ENCODE peak calls at places on chromosomes 6 and 20, in ten cellular contexts. One of them, this sample, is unnamed.

GRCh38 chr6:111764238-111765182 is 108.7 kb downstream of the FYN start:
- DNase-seq in tibial artery: no peak
- DNase-seq in GM23248: no peak
- DNase-seq in spleen: peak
- DNase-seq in heart right ventricle: no peak
- DNase-seq in H9: peak
- DNase-seq in naive thymus-derived CD4-positive, alpha-beta T cell: no peak
- DNase-seq in left ventricle myocardium inferior: no peak
- DNase-seq in CD4-positive, alpha-beta T cell: no peak
- DNase-seq in effector memory CD4-positive, alpha-beta T cell: peak
- DNase-seq in this sample: peak

GRCh38 chr6:120947111-120947510 is 387.2 kb downstream of the TBC1D32 start:
- DNase-seq in effector memory CD4-positive, alpha-beta T cell: no peak
- DNase-seq in tibial artery: no peak
- DNase-seq in GM23248: no peak
- DNase-seq in naive thymus-derived CD4-positive, alpha-beta T cell: no peak
- DNase-seq in CD4-positive, alpha-beta T cell: no peak
- DNase-seq in heart right ventricle: no peak
- DNase-seq in spleen: no peak
- DNase-seq in left ventricle myocardium inferior: no peak
- DNase-seq in H9: no peak
- DNase-seq in this sample: no peak

GRCh38 chr6:32355018-32355417 is 16.7 kb downstream of the TSBP1 start:
- DNase-seq in GM23248: no peak
- DNase-seq in spleen: no peak
- DNase-seq in CD4-positive, alpha-beta T cell: no peak
- DNase-seq in effector memory CD4-positive, alpha-beta T cell: no peak
- DNase-seq in tibial artery: no peak
- DNase-seq in heart right ventricle: no peak
- DNase-seq in naive thymus-derived CD4-positive, alpha-beta T cell: no peak
- DNase-seq in left ventricle myocardium inferior: no peak
- DNase-seq in H9: no peak
- DNase-seq in this sample: no peak

GRCh38 chr6:94956910-94957309 is 620.4 kb upstream of the MANEA start:
- DNase-seq in GM23248: no peak
- DNase-seq in spleen: no peak
- DNase-seq in H9: no peak
- DNase-seq in effector memory CD4-positive, alpha-beta T cell: no peak
- DNase-seq in CD4-positive, alpha-beta T cell: no peak
- DNase-seq in tibial artery: no peak
- DNase-seq in heart right ventricle: no peak
- DNase-seq in left ventricle myocardium inferior: no peak
- DNase-seq in naive thymus-derived CD4-positive, alpha-beta T cell: no peak
- DNase-seq in this sample: no peak

GRCh38 chr20:45061244-45061643 is 39.7 kb downstream of the KCNS1 start:
- DNase-seq in effector memory CD4-positive, alpha-beta T cell: no peak
- DNase-seq in tibial artery: no peak
- DNase-seq in CD4-positive, alpha-beta T cell: no peak
- DNase-seq in naive thymus-derived CD4-positive, alpha-beta T cell: no peak
- DNase-seq in heart right ventricle: no peak
- DNase-seq in H9: no peak
- DNase-seq in left ventricle myocardium inferior: no peak
- DNase-seq in spleen: no peak
- DNase-seq in GM23248: peak
- DNase-seq in this sample: no peak

GRCh38 chr20:32040142-32040953 is 11.7 kb upstream of the HCK start:
- DNase-seq in effector memory CD4-positive, alpha-beta T cell: no peak
- DNase-seq in naive thymus-derived CD4-positive, alpha-beta T cell: no peak
- DNase-seq in left ventricle myocardium inferior: peak
- DNase-seq in CD4-positive, alpha-beta T cell: no peak
- DNase-seq in GM23248: no peak
- DNase-seq in H9: no peak
- DNase-seq in heart right ventricle: peak
- DNase-seq in spleen: peak
- DNase-seq in tibial artery: peak
- DNase-seq in this sample: no peak

GRCh38 chr6:111758608-111759293 is 114.5 kb downstream of the FYN start:
- DNase-seq in effector memory CD4-positive, alpha-beta T cell: peak
- DNase-seq in GM23248: no peak
- DNase-seq in spleen: no peak
- DNase-seq in H9: no peak
- DNase-seq in left ventricle myocardium inferior: no peak
- DNase-seq in tibial artery: no peak
- DNase-seq in heart right ventricle: no peak
- DNase-seq in naive thymus-derived CD4-positive, alpha-beta T cell: peak
- DNase-seq in CD4-positive, alpha-beta T cell: no peak
- DNase-seq in this sample: peak

GRCh38 chr20:46333136-46333991 is 25.1 kb upstream of the CDH22 start:
- DNase-seq in spleen: no peak
- DNase-seq in left ventricle myocardium inferior: no peak
- DNase-seq in H9: no peak
- DNase-seq in CD4-positive, alpha-beta T cell: no peak
- DNase-seq in GM23248: no peak
- DNase-seq in heart right ventricle: peak
- DNase-seq in tibial artery: no peak
- DNase-seq in effector memory CD4-positive, alpha-beta T cell: no peak
- DNase-seq in naive thymus-derived CD4-positive, alpha-beta T cell: no peak
- DNase-seq in this sample: no peak

DNA sequence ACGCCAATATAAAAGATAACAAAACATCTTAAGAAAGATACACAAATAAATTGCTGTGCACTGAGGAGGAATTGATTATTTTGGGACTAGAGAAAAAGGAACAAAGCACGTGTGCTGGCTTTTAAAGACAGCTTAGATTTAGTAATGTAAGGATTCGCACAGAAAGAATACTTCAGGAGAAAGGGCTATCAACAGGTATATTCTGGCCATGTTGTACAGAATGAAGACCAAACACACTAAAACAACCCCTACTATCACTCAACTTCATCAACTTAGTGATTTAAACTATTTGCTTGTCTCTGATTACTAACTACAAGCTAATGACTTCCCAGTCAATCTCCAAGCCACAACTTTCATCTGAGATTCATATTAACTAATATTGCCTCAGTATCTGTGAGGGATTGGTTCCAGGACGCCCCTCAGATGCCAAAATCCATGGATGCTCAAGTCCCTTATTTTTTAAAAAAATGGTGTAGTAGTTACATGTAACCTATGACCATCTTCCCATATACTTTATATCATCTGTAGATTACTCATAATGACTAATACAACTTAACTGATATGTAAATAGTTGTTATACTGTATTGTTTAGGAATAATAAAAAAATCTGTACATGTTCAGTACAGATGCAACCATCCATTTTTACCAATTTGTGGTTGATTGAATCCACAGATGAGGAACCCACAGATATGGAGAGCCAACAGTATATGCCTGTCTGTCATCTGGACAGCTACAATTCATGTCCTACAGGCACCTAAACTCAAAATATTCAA is 4.5 kb downstream of the DEK start:
- DNase-seq in left ventricle myocardium inferior: no peak
- DNase-seq in tibial artery: no peak
- DNase-seq in GM23248: peak
- DNase-seq in CD4-positive, alpha-beta T cell: no peak
- DNase-seq in naive thymus-derived CD4-positive, alpha-beta T cell: no peak
- DNase-seq in spleen: no peak
- DNase-seq in effector memory CD4-positive, alpha-beta T cell: no peak
- DNase-seq in H9: no peak
- DNase-seq in heart right ventricle: no peak
- DNase-seq in this sample: no peak
- H3K27ac ChIP-seq in left ventricle myocardium inferior: no peak
- H3K27ac ChIP-seq in tibial artery: no peak
- H3K27ac ChIP-seq in GM23248: peak
- H3K27ac ChIP-seq in CD4-positive, alpha-beta T cell: no peak
- H3K27ac ChIP-seq in naive thymus-derived CD4-positive, alpha-beta T cell: no peak
- H3K27ac ChIP-seq in spleen: peak
- H3K27ac ChIP-seq in effector memory CD4-positive, alpha-beta T cell: no peak
- H3K27ac ChIP-seq in H9: no peak
- H3K27ac ChIP-seq in heart right ventricle: no peak
- H3K27ac ChIP-seq in this sample: no peak

GRCh38 chr20:59308493-59309201 is 8.2 kb downstream of the EDN3 start:
- DNase-seq in tibial artery: no peak
- DNase-seq in H9: no peak
- DNase-seq in naive thymus-derived CD4-positive, alpha-beta T cell: no peak
- DNase-seq in left ventricle myocardium inferior: no peak
- DNase-seq in GM23248: no peak
- DNase-seq in effector memory CD4-positive, alpha-beta T cell: no peak
- DNase-seq in CD4-positive, alpha-beta T cell: no peak
- DNase-seq in heart right ventricle: no peak
- DNase-seq in spleen: no peak
- DNase-seq in this sample: no peak

GRCh38 chr20:59307270-59307669 is 6.9 kb downstream of the EDN3 start:
- DNase-seq in naive thymus-derived CD4-positive, alpha-beta T cell: no peak
- DNase-seq in left ventricle myocardium inferior: no peak
- DNase-seq in GM23248: no peak
- DNase-seq in spleen: no peak
- DNase-seq in heart right ventricle: no peak
- DNase-seq in tibial artery: no peak
- DNase-seq in H9: no peak
- DNase-seq in CD4-positive, alpha-beta T cell: no peak
- DNase-seq in effector memory CD4-positive, alpha-beta T cell: no peak
- DNase-seq in this sample: no peak

GRCh38 chr20:59305898-59306640 is 5.7 kb downstream of the EDN3 start:
- DNase-seq in left ventricle myocardium inferior: no peak
- DNase-seq in CD4-positive, alpha-beta T cell: no peak
- DNase-seq in heart right ventricle: no peak
- DNase-seq in tibial artery: no peak
- DNase-seq in spleen: no peak
- DNase-seq in naive thymus-derived CD4-positive, alpha-beta T cell: no peak
- DNase-seq in effector memory CD4-positive, alpha-beta T cell: no peak
- DNase-seq in H9: no peak
- DNase-seq in GM23248: no peak
- DNase-seq in this sample: no peak

GRCh38 chr20:59314872-59315500 is 14.6 kb downstream of the EDN3 start:
- DNase-seq in H9: no peak
- DNase-seq in naive thymus-derived CD4-positive, alpha-beta T cell: no peak
- DNase-seq in left ventricle myocardium inferior: no peak
- DNase-seq in effector memory CD4-positive, alpha-beta T cell: no peak
- DNase-seq in CD4-positive, alpha-beta T cell: no peak
- DNase-seq in tibial artery: no peak
- DNase-seq in spleen: no peak
- DNase-seq in GM23248: no peak
- DNase-seq in heart right ventricle: no peak
- DNase-seq in this sample: no peak

GRCh38 chr20:59309218-59309617 is 8.8 kb downstream of the EDN3 start:
- DNase-seq in CD4-positive, alpha-beta T cell: no peak
- DNase-seq in GM23248: no peak
- DNase-seq in tibial artery: no peak
- DNase-seq in H9: no peak
- DNase-seq in spleen: no peak
- DNase-seq in effector memory CD4-positive, alpha-beta T cell: no peak
- DNase-seq in heart right ventricle: no peak
- DNase-seq in left ventricle myocardium inferior: no peak
- DNase-seq in naive thymus-derived CD4-positive, alpha-beta T cell: no peak
- DNase-seq in this sample: no peak
- H3K27ac ChIP-seq in CD4-positive, alpha-beta T cell: no peak
- H3K27ac ChIP-seq in GM23248: no peak
- H3K27ac ChIP-seq in tibial artery: no peak
- H3K27ac ChIP-seq in H9: no peak
- H3K27ac ChIP-seq in spleen: no peak
- H3K27ac ChIP-seq in effector memory CD4-positive, alpha-beta T cell: no peak
- H3K27ac ChIP-seq in heart right ventricle: no peak
- H3K27ac ChIP-seq in left ventricle myocardium inferior: no peak
- H3K27ac ChIP-seq in naive thymus-derived CD4-positive, alpha-beta T cell: no peak
- H3K27ac ChIP-seq in this sample: no peak

GRCh38 chr6:87793340-87793739 is 91.3 kb upstream of the AKIRIN2 start:
- DNase-seq in naive thymus-derived CD4-positive, alpha-beta T cell: no peak
- DNase-seq in H9: no peak
- DNase-seq in CD4-positive, alpha-beta T cell: no peak
- DNase-seq in GM23248: no peak
- DNase-seq in left ventricle myocardium inferior: no peak
- DNase-seq in tibial artery: no peak
- DNase-seq in heart right ventricle: no peak
- DNase-seq in effector memory CD4-positive, alpha-beta T cell: no peak
- DNase-seq in spleen: no peak
- DNase-seq in this sample: no peak

GRCh38 chr6:87791982-87792381 is 89.9 kb upstream of the AKIRIN2 start:
- DNase-seq in tibial artery: no peak
- DNase-seq in naive thymus-derived CD4-positive, alpha-beta T cell: no peak
- DNase-seq in spleen: no peak
- DNase-seq in heart right ventricle: no peak
- DNase-seq in GM23248: no peak
- DNase-seq in effector memory CD4-positive, alpha-beta T cell: no peak
- DNase-seq in left ventricle myocardium inferior: no peak
- DNase-seq in CD4-positive, alpha-beta T cell: no peak
- DNase-seq in H9: no peak
- DNase-seq in this sample: no peak

GRCh38 chr6:87791485-87791884 is 89.5 kb upstream of the AKIRIN2 start:
- DNase-seq in H9: no peak
- DNase-seq in naive thymus-derived CD4-positive, alpha-beta T cell: no peak
- DNase-seq in left ventricle myocardium inferior: no peak
- DNase-seq in CD4-positive, alpha-beta T cell: no peak
- DNase-seq in tibial artery: no peak
- DNase-seq in GM23248: no peak
- DNase-seq in effector memory CD4-positive, alpha-beta T cell: no peak
- DNase-seq in spleen: no peak
- DNase-seq in heart right ventricle: no peak
- DNase-seq in this sample: no peak

GRCh38 chr6:87798393-87799278 is 96.6 kb upstream of the AKIRIN2 start:
- DNase-seq in GM23248: no peak
- DNase-seq in heart right ventricle: no peak
- DNase-seq in CD4-positive, alpha-beta T cell: no peak
- DNase-seq in left ventricle myocardium inferior: no peak
- DNase-seq in tibial artery: no peak
- DNase-seq in naive thymus-derived CD4-positive, alpha-beta T cell: no peak
- DNase-seq in spleen: no peak
- DNase-seq in effector memory CD4-positive, alpha-beta T cell: no peak
- DNase-seq in H9: no peak
- DNase-seq in this sample: no peak

DNA sequence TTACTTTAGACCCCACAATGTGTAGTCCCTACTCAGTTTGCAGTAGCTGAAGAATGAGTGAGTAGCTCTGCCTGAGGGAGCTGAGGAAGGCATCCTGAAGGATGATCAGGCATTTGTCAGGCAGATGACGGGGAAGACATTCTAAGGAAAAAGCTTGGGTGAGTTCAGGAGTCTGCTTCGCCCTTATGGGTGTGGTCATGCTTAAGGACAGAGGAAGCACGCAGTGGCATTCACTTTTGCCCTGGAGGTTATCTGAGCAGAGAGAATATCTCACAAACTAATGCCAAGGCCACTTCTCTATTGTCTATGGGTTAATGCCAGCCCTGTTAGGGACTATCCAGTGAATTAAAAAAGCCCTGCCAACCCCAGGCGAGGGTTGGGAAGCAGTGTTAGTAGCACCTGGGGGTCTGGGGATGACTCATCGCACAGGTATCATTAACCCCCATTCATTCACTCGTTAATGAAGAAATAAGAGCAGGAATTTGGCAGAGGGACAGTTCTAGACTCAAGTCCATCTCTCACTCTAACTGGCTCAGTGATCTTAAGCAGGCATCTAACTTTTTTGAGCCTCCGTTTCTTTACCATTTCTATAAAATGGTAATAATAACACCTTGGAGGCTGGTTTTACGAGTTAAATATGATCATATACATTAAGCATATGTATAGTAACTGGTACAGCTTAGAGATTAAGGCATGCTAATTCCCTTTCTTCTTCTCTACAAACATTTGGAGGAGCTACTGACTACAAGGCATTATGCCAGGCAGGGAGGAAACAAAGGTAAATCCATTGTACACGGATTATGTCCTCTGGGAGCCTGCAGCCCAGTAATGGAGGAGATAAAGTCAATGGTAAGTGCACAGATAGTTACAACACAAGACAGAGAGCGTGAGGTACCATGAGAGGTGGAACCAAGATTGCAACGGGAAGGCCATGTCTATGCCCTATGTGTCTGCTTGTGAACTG is 93.2 kb upstream of the AKIRIN2 start:
- DNase-seq in effector memory CD4-positive, alpha-beta T cell: no peak
- DNase-seq in spleen: no peak
- DNase-seq in CD4-positive, alpha-beta T cell: no peak
- DNase-seq in tibial artery: no peak
- DNase-seq in naive thymus-derived CD4-positive, alpha-beta T cell: no peak
- DNase-seq in left ventricle myocardium inferior: no peak
- DNase-seq in heart right ventricle: no peak
- DNase-seq in GM23248: no peak
- DNase-seq in H9: no peak
- DNase-seq in this sample: no peak
- H3K27ac ChIP-seq in effector memory CD4-positive, alpha-beta T cell: no peak
- H3K27ac ChIP-seq in spleen: peak
- H3K27ac ChIP-seq in CD4-positive, alpha-beta T cell: no peak
- H3K27ac ChIP-seq in tibial artery: no peak
- H3K27ac ChIP-seq in naive thymus-derived CD4-positive, alpha-beta T cell: no peak
- H3K27ac ChIP-seq in left ventricle myocardium inferior: no peak
- H3K27ac ChIP-seq in heart right ventricle: no peak
- H3K27ac ChIP-seq in GM23248: no peak
- H3K27ac ChIP-seq in H9: no peak
- H3K27ac ChIP-seq in this sample: no peak

DNA sequence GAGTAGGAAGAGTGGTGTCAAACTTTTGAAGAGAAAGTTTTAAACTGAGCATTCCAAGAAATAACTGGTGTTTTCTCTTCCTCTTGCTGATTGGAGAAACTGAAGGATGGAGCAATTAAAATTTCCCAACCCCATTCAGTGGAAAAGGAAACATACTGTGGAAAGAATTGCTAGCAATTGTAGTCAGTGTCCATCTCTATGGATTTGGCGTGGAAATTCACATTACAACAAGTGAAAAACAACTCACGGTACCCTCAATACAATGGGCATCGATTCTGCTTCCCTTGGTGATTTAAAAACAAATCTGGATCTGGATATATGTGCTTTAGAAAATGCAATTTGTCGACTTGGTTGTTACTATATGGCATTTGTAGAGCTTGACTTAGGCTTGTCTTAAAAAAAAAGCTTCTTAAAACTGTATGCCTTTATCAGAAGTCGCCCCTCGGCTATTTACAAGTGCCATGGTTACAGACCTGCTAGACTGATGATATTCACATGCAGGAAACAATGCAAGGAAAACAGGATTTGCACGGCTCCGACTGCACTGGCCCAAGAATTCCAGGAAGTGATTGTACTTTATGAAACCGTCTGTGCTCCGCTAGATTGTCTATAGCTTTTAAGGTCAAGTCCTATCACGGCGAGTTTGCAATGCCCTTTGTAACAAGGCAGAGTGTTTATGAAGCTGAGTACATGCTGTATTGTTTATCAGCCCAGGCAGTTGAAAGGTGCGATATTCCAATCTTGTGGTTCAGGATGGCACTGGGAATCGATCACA is 131.7 kb upstream of the PHACTR1 start:
- DNase-seq in spleen: no peak
- DNase-seq in heart right ventricle: no peak
- DNase-seq in effector memory CD4-positive, alpha-beta T cell: no peak
- DNase-seq in GM23248: no peak
- DNase-seq in CD4-positive, alpha-beta T cell: no peak
- DNase-seq in naive thymus-derived CD4-positive, alpha-beta T cell: no peak
- DNase-seq in left ventricle myocardium inferior: no peak
- DNase-seq in H9: no peak
- DNase-seq in tibial artery: no peak
- DNase-seq in this sample: no peak
- H3K27ac ChIP-seq in spleen: peak
- H3K27ac ChIP-seq in heart right ventricle: peak
- H3K27ac ChIP-seq in effector memory CD4-positive, alpha-beta T cell: no peak
- H3K27ac ChIP-seq in GM23248: no peak
- H3K27ac ChIP-seq in CD4-positive, alpha-beta T cell: no peak
- H3K27ac ChIP-seq in naive thymus-derived CD4-positive, alpha-beta T cell: no peak
- H3K27ac ChIP-seq in left ventricle myocardium inferior: peak
- H3K27ac ChIP-seq in H9: no peak
- H3K27ac ChIP-seq in tibial artery: no peak
- H3K27ac ChIP-seq in this sample: no peak